ENCODE peak calls at places on chromosomes 4 and X, in five cellular contexts. One of them, this sample, is unnamed. For H3K4me1, the result is how much of the 10 kb centered on the place peaks cover.

GRCh38 chr4:183816077-183816476 is 89.0 kb upstream of the STOX2 start:
- DNase-seq in ovary: no peak
- DNase-seq in pancreas: no peak
- DNase-seq in fibroblast of lung: no peak
- DNase-seq in foreskin keratinocyte: no peak
- DNase-seq in this sample: no peak

GRCh38 chr4:146637853-146638800 is 566 bp upstream of the POU4F2 start:
- DNase-seq in ovary: no peak
- DNase-seq in pancreas: peak
- DNase-seq in fibroblast of lung: no peak
- DNase-seq in foreskin keratinocyte: no peak
- DNase-seq in this sample: no peak

GRCh38 chrX:132119283-132119682 is 8.5 kb downstream of the FRMD7 start:
- DNase-seq in ovary: no peak
- DNase-seq in pancreas: no peak
- DNase-seq in fibroblast of lung: no peak
- DNase-seq in foreskin keratinocyte: no peak
- DNase-seq in this sample: no peak

GRCh38 chr4:37981844-37982720 is 21.9 kb downstream of the PTTG2 start:
- DNase-seq in ovary: no peak
- DNase-seq in pancreas: no peak
- DNase-seq in fibroblast of lung: no peak
- DNase-seq in foreskin keratinocyte: peak
- DNase-seq in this sample: no peak

GRCh38 chr4:142922720-142923119 is 76.6 kb upstream of the INPP4B start:
- DNase-seq in ovary: no peak
- DNase-seq in pancreas: no peak
- DNase-seq in fibroblast of lung: no peak
- DNase-seq in foreskin keratinocyte: no peak
- DNase-seq in this sample: no peak

GRCh38 chr4:98289375-98289774 is 28.2 kb downstream of the RAP1GDS1 start:
- DNase-seq in ovary: no peak
- DNase-seq in pancreas: no peak
- DNase-seq in fibroblast of lung: peak
- DNase-seq in foreskin keratinocyte: no peak
- DNase-seq in this sample: no peak

GRCh38 chrX:46653482-46653881 is 79.9 kb downstream of the CHST7 start:
- DNase-seq in ovary: no peak
- DNase-seq in pancreas: no peak
- DNase-seq in fibroblast of lung: peak
- DNase-seq in foreskin keratinocyte: no peak
- DNase-seq in this sample: peak

GRCh38 chr4:13966241-13967195 is 339.0 kb upstream of the BOD1L1 start:
- DNase-seq in ovary: no peak
- DNase-seq in pancreas: no peak
- DNase-seq in fibroblast of lung: peak
- DNase-seq in foreskin keratinocyte: peak
- DNase-seq in this sample: no peak

GRCh38 chr4:112340048-112340447 is 42.9 kb downstream of the ALPK1 start:
- DNase-seq in ovary: no peak
- DNase-seq in pancreas: no peak
- DNase-seq in fibroblast of lung: no peak
- DNase-seq in foreskin keratinocyte: no peak
- DNase-seq in this sample: no peak

GRCh38 chrX:7798327-7798726 is 44.6 kb upstream of the VCX start:
- DNase-seq in ovary: no peak
- DNase-seq in pancreas: no peak
- DNase-seq in fibroblast of lung: no peak
- DNase-seq in foreskin keratinocyte: peak
- DNase-seq in this sample: no peak

DNA sequence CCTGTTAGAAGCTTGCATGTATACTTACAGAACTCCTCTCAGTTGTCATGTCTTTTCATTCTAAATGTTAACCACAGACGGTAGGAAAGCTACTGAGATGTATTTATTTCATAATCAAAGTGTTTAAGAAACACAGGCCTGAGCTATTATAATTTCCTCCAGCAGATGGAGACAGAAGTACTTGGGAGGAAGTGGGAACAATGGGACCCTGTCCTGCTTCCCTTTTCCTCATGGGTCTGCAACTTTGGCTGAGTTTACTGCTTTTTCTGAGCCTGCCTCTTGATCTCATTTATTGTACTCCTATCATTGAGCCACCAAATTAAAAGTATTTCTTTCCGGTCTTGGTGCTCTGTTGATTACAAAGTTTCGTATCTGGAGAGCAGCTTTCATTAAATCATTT is 67.7 kb upstream of the SPANXN2 start:
- DNase-seq in ovary: no peak
- DNase-seq in pancreas: no peak
- DNase-seq in fibroblast of lung: peak
- DNase-seq in foreskin keratinocyte: peak
- DNase-seq in this sample: no peak
- TF ChIP-seq CTCF in ovary: no peak
- TF ChIP-seq CTCF in pancreas: no peak
- TF ChIP-seq CTCF in fibroblast of lung: no peak
- TF ChIP-seq CTCF in foreskin keratinocyte: no peak
- TF ChIP-seq CTCF in this sample: no peak

DNA sequence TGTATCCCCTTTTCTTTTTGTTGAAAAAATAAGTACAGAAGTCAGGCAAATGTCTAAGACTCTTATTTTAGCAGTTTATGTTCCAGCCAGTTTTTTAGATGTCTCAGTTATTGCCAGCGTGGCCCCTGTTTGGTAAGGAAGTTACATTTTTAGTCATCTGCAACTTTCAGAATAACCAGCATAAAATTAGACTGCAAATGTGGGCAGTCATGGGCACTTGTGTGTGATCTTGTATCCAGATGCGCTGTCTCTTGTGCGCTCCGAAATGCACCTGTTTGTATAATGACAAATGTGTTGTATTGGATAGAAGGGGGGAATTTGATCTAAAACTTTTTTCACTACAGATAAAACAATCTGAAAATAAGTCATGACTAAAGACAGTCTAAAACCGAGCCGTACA is 44.3 kb upstream of the CLCN4 start:
- DNase-seq in ovary: no peak
- DNase-seq in pancreas: no peak
- DNase-seq in fibroblast of lung: no peak
- DNase-seq in foreskin keratinocyte: no peak
- DNase-seq in this sample: no peak
- H3K4me1 ChIP-seq in ovary: under half
- H3K4me1 ChIP-seq in pancreas: under half
- H3K4me1 ChIP-seq in fibroblast of lung: under half
- H3K4me1 ChIP-seq in foreskin keratinocyte: under half
- H3K4me1 ChIP-seq in this sample: under half

GRCh38 chr4:153418581-153418980 is 47.6 kb upstream of the TMEM131L start:
- DNase-seq in ovary: no peak
- DNase-seq in pancreas: no peak
- DNase-seq in fibroblast of lung: peak
- DNase-seq in foreskin keratinocyte: peak
- DNase-seq in this sample: no peak

GRCh38 chr4:153420361-153420760 is 45.8 kb upstream of the TMEM131L start:
- DNase-seq in ovary: no peak
- DNase-seq in pancreas: no peak
- DNase-seq in fibroblast of lung: peak
- DNase-seq in foreskin keratinocyte: no peak
- DNase-seq in this sample: no peak

GRCh38 chr4:153418114-153418513 is 48.0 kb upstream of the TMEM131L start:
- DNase-seq in ovary: no peak
- DNase-seq in pancreas: no peak
- DNase-seq in fibroblast of lung: peak
- DNase-seq in foreskin keratinocyte: no peak
- DNase-seq in this sample: no peak

GRCh38 chr4:153419029-153419428 is 47.1 kb upstream of the TMEM131L start:
- DNase-seq in ovary: no peak
- DNase-seq in pancreas: no peak
- DNase-seq in fibroblast of lung: no peak
- DNase-seq in foreskin keratinocyte: no peak
- DNase-seq in this sample: no peak

DNA sequence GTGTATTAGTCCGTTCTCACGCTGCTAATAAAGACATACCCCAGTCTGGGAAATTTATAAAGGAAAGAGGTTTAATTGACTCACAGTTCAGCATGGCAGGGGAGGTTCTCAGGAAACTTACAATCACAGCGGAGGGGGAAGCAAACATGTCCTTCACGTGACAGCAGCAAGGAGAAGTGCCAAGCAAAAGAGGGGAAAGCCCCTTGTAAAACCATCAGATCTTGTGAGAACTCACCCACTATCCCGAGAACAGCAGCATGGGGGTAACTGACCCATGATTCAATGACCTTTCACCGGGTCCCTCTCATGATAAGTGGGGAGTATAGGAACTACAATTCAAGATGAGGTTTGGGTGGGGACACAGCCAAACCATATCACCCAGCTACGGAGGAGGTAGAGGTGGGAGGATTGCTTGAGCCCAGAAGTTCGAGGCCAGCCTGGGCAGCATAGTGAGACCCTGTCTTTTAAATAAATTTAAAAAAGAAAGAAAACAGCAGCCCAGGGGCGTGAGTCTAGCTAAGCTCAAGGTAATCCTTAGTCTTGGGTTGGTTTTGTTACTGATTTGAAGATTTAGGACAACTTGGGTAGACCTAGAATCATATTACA is 46.4 kb upstream of the TMEM131L start:
- DNase-seq in ovary: no peak
- DNase-seq in pancreas: no peak
- DNase-seq in fibroblast of lung: no peak
- DNase-seq in foreskin keratinocyte: no peak
- DNase-seq in this sample: no peak
- TF ChIP-seq CTCF in ovary: no peak
- TF ChIP-seq CTCF in pancreas: no peak
- TF ChIP-seq CTCF in fibroblast of lung: no peak
- TF ChIP-seq CTCF in foreskin keratinocyte: no peak
- TF ChIP-seq CTCF in this sample: no peak

GRCh38 chr4:189979196-189980047 is 38.8 kb downstream of the FRG1 start:
- DNase-seq in ovary: no peak
- DNase-seq in pancreas: no peak
- DNase-seq in fibroblast of lung: no peak
- DNase-seq in foreskin keratinocyte: no peak
- DNase-seq in this sample: no peak

DNA sequence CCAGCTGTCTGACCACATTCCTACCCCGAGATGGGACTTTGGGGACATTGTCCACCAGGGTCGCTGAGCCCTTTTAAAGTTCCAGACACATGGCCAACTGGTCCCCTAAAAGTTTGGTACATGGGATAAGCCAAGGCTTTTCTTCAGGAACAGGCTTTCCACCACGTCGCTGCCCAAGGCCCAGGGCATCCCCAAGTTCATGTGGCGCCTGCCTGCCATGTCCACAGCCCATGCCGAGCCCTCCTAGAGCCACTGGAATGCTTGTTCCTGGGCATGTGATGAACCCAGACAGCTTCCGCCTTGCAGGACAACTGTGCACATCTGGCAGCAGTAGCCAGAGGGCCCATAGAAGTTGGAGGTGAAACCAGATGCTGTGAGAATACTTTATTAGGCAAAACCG is 41.3 kb downstream of the FRG1 start:
- DNase-seq in ovary: no peak
- DNase-seq in pancreas: no peak
- DNase-seq in fibroblast of lung: no peak
- DNase-seq in foreskin keratinocyte: no peak
- DNase-seq in this sample: no peak
- H3K4me1 ChIP-seq in ovary: under half
- H3K4me1 ChIP-seq in pancreas: under half
- H3K4me1 ChIP-seq in fibroblast of lung: under half
- H3K4me1 ChIP-seq in foreskin keratinocyte: under half
- H3K4me1 ChIP-seq in this sample: under half

GRCh38 chr4:3766791-3767561 is 791 bp downstream of the ADRA2C start:
- DNase-seq in ovary: no peak
- DNase-seq in pancreas: no peak
- DNase-seq in fibroblast of lung: no peak
- DNase-seq in foreskin keratinocyte: no peak
- DNase-seq in this sample: no peak

GRCh38 chr4:3766207-3766790 is at the start of gene ADRA2C:
- DNase-seq in ovary: no peak
- DNase-seq in pancreas: peak
- DNase-seq in fibroblast of lung: no peak
- DNase-seq in foreskin keratinocyte: no peak
- DNase-seq in this sample: no peak

GRCh38 chr4:3762753-3763511 is 3.3 kb upstream of the ADRA2C start:
- DNase-seq in ovary: no peak
- DNase-seq in pancreas: no peak
- DNase-seq in fibroblast of lung: no peak
- DNase-seq in foreskin keratinocyte: no peak
- DNase-seq in this sample: no peak

GRCh38 chr4:3767569-3768288 is 1.5 kb downstream of the ADRA2C start:
- DNase-seq in ovary: no peak
- DNase-seq in pancreas: no peak
- DNase-seq in fibroblast of lung: no peak
- DNase-seq in foreskin keratinocyte: no peak
- DNase-seq in this sample: peak

DNA sequence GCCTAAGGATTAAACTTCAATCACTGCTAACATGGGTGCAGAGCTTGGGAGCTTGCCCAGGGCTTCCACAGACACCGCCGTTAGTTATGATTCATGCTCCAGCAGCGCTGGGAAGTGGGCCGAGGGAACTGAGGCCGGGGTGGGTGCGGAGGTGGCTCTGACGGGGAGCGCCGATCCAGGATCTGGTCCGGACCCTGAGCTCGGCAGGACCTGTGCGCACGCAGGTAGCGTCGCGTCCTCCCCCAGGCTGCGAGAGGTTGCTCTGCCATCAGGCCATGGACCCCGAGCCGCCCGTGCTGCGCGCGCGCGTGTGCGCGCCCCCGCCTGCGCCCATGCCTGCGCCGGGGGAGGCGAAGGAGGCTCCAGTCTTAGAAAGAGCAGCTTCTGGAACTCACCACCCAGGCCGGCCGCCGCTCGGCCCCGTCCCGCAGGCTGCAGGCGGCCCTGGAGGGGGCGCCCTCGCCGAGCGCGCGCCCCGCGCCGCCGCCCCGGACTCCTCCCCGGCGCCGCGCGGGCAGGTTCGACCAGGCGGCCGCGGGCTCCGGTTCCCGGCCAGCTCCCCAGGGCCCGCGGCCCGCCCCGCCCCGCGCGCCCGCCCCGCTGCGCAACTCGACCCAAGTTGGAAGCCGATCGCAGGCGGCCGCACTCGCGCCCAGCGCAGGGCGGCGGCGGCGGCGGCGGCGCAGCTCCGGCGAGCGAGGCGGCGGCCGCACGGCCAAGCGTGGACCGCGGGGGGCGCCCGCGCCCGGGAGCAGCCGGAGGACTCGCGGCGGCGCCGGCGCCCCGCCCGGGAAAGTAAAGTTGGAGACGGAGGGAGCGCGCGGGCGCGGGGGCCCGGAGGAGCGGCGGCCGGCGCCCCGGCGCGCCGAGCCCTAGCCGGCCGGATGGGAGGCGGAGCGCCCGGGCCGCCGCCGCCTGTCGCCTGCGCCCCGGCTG is 646 bp upstream of the ADRA2C start:
- DNase-seq in ovary: peak
- DNase-seq in pancreas: peak
- DNase-seq in fibroblast of lung: peak
- DNase-seq in foreskin keratinocyte: peak
- DNase-seq in this sample: peak
- TF ChIP-seq CTCF in ovary: no peak
- TF ChIP-seq CTCF in pancreas: no peak
- TF ChIP-seq CTCF in fibroblast of lung: no peak
- TF ChIP-seq CTCF in foreskin keratinocyte: peak
- TF ChIP-seq CTCF in this sample: no peak